ENCODE peak calls at places on chromosomes 16 and 17, in nine cellular contexts. J, T, C, X, H, V, W, G and F are unnamed samples.

GRCh38 chr17:2181206-2181983 is 122.2 kb downstream of the SMG6 start:
- DNase-seq in J (peak; percentile 55), T (no peak), C (no peak), X (no peak), H (peak; percentile 60), V (no peak), W (no peak), G (peak; percentile 84), F (peak; percentile 25)

GRCh38 chr16:3646348-3646920 is 8.1 kb upstream of the DNASE1 start:
- DNase-seq in J (peak; percentile 57), T (no peak), C (no peak), X (no peak), H (no peak), V (no peak), W (no peak), G (no peak), F (no peak)

GRCh38 chr16:55390838-55391237 is 66.8 kb downstream of the IRX6 start:
- DNase-seq in J (no peak), T (no peak), C (no peak), X (peak; percentile 95), H (no peak), V (no peak), W (no peak), G (no peak), F (no peak)

GRCh38 chr17:82536220-82537201 is 17.0 kb downstream of the FOXK2 start:
- DNase-seq in J (peak; percentile 78), T (peak; percentile 54), C (no peak), X (peak; percentile 76), H (no peak), V (peak; percentile 66), W (no peak), G (peak; percentile 47), F (no peak)

GRCh38 chr16:10879681-10880589 is 2.9 kb downstream of the CIITA start:
- DNase-seq in J (no peak), T (no peak), C (no peak), X (no peak), H (no peak), V (no peak), W (no peak), G (no peak), F (no peak)

GRCh38 chr17:32909787-32910369 is 18.1 kb upstream of the TMEM98 start:
- DNase-seq in J (peak; percentile 85), T (peak; percentile 71), C (peak; percentile 38), X (peak; percentile 65), H (no peak), V (peak; percentile 44), W (peak; percentile 15), G (peak; percentile 87), F (peak; percentile 90)

GRCh38 chr16:89598199-89598598 is 15.2 kb upstream of the DPEP1 start:
- DNase-seq in J (no peak), T (no peak), C (no peak), X (no peak), H (no peak), V (no peak), W (no peak), G (peak; percentile 37), F (peak; percentile 48)

GRCh38 chr16:11165894-11166665 is 89.9 kb downstream of the SOCS1 start:
- DNase-seq in J (no peak), T (no peak), C (no peak), X (no peak), H (no peak), V (no peak), W (no peak), G (no peak), F (no peak)

GRCh38 chr17:49996495-49997255 is 1.7 kb upstream of the DLX3 start:
- DNase-seq in J (no peak), T (peak; percentile 95), C (peak; percentile 61), X (peak; percentile 36), H (no peak), V (no peak), W (peak; percentile 63), G (peak; percentile 80), F (peak; percentile 64)
- H3K27me3 ChIP-seq in J (peaks cover 15% of the 10 kb centered on the region), T (peaks cover 79% of the 10 kb centered on the region), C (peaks cover 72% of the 10 kb centered on the region), X (peaks cover 13% of the 10 kb centered on the region), H (peaks cover 32% of the 10 kb centered on the region), V (peaks cover 41% of the 10 kb centered on the region), W (peaks cover 84% of the 10 kb centered on the region), G (peaks cover 86% of the 10 kb centered on the region), F (peaks cover 95% of the 10 kb centered on the region)

GRCh38 chr17:72594248-72594647 is 473.4 kb downstream of the SOX9 start:
- DNase-seq in J (no peak), T (no peak), C (no peak), X (no peak), H (no peak), V (no peak), W (no peak), G (no peak), F (peak; percentile 61)

GRCh38 chr17:72592967-72593325 is 472.1 kb downstream of the SOX9 start:
- DNase-seq in J (no peak), T (no peak), C (no peak), X (no peak), H (no peak), V (no peak), W (no peak), G (no peak), F (no peak)

GRCh38 chr17:72591500-72592241 is 470.9 kb downstream of the SOX9 start:
- DNase-seq in J (no peak), T (peak; percentile 78), C (no peak), X (no peak), H (no peak), V (no peak), W (no peak), G (peak; percentile 34), F (peak; percentile 58)

GRCh38 chr17:72590882-72591499 is 470.2 kb downstream of the SOX9 start:
- DNase-seq in J (no peak), T (no peak), C (no peak), X (no peak), H (no peak), V (no peak), W (no peak), G (no peak), F (no peak)

DNA sequence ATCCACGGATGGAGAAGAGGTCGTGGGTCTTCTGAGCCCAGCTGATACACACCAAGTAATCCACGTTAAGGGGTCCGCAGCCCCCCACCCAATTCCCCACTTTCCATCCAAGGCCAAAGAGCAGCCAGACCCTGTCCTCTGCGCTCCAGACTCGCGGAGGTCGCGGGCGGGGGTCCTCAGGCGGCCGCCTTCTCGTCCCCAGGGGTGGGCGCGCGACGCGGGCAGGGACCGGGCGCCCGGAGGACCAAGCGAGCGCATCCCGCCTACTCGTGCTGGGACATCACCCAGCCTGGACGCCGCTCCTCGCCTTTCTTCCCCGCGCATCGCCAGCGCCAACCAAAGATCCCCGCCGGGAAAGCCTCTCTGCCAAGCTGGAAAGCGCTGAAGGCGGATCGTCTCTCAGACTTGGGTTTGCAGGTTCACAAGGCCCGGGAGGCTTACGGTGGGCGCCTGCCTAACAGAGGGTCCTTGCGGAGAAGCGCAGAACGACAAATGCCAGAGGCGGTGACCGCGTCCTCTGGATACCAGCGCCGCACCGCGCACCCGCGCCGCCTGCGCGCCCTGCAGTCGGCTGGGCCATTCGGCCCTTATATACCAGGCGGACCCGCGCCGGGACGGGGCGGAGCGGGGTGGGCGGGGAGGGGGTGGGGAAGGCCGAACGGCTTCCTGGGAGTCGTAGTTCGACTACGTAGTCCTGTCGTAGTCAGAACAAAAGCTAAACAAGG is 471.6 kb downstream of the SOX9 start:
- DNase-seq in J (peak; percentile 62), T (peak; percentile 99), C (peak; percentile 22), X (peak; percentile 51), H (no peak), V (no peak), W (peak; percentile 31), G (peak; percentile 87), F (peak; percentile 86)
- H3K27me3 ChIP-seq in J (no peaks in the 10 kb centered on the region), T (no peaks in the 10 kb centered on the region), C (peaks cover 3% of the 10 kb centered on the region), X (peaks cover 16% of the 10 kb centered on the region), H (no peaks in the 10 kb centered on the region), V (no peaks in the 10 kb centered on the region), W (peaks cover 25% of the 10 kb centered on the region), G (peaks cover 19% of the 10 kb centered on the region), F (peaks cover 44% of the 10 kb centered on the region)

GRCh38 chr16:68771922-68772681 is 35.0 kb downstream of the CDH1 start:
- DNase-seq in J (no peak), T (peak; percentile 56), C (no peak), X (no peak), H (no peak), V (no peak), W (no peak), G (no peak), F (no peak)

GRCh38 chr16:68778551-68779231 is 41.6 kb downstream of the CDH1 start:
- DNase-seq in J (peak; percentile 84), T (no peak), C (no peak), X (no peak), H (no peak), V (no peak), W (no peak), G (peak; percentile 15), F (peak; percentile 83)

GRCh38 chr16:68770671-68771070 is 33.6 kb downstream of the CDH1 start:
- DNase-seq in J (no peak), T (peak; percentile 81), C (no peak), X (no peak), H (no peak), V (no peak), W (no peak), G (peak; percentile 23), F (no peak)

GRCh38 chr16:68776821-68777485 is 39.9 kb downstream of the CDH1 start:
- DNase-seq in J (no peak), T (no peak), C (no peak), X (no peak), H (no peak), V (no peak), W (no peak), G (no peak), F (no peak)

DNA sequence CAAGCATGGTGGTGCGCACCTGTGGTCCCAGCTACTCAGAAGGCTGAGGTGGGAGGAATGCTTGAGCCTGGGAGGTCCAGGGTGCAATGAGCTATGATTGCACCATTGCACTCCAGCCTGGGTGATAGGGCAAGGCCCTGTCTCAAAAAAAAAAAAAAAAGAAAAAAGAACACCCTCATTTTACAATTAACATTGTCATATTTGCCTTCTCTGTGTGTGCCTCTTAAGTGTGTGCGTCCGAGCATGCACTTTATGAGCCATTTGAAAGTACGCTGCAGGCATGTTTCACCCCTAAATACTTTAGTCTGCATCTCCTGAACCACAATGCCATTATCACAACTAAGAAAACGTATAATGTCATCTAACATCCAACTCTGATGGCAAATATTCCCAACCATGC is 37.9 kb downstream of the CDH1 start:
- DNase-seq in J (no peak), T (no peak), C (no peak), X (no peak), H (no peak), V (no peak), W (no peak), G (no peak), F (no peak)
- H3K27me3 ChIP-seq in J (no peaks in the 10 kb centered on the region), T (no peaks in the 10 kb centered on the region), C (no peaks in the 10 kb centered on the region), X (no peaks in the 10 kb centered on the region), H (no peaks in the 10 kb centered on the region), V (peaks cover 10% of the 10 kb centered on the region), W (no peaks in the 10 kb centered on the region), G (no peaks in the 10 kb centered on the region), F (no peaks in the 10 kb centered on the region)

GRCh38 chr17:35374766-35375344 is 1.4 kb upstream of the SLFN11 start:
- DNase-seq in J (no peak), T (no peak), C (no peak), X (no peak), H (no peak), V (no peak), W (no peak), G (no peak), F (no peak)

GRCh38 chr17:35373532-35373983 is at the start of gene SLFN11:
- DNase-seq in J (peak; percentile 17), T (peak; percentile 12), C (peak; percentile 86), X (peak; percentile 89), H (peak; percentile 79), V (peak; percentile 67), W (peak; percentile 62), G (no peak), F (peak; percentile 55)

GRCh38 chr17:35373984-35374765 is 754 bp upstream of the SLFN11 start:
- DNase-seq in J (peak; percentile 12), T (peak; percentile 34), C (peak; percentile 36), X (peak; percentile 23), H (no peak), V (no peak), W (no peak), G (peak; percentile 17), F (peak; percentile 54)

GRCh38 chr17:35372846-35373531 is 432 bp downstream of the SLFN11 start:
- DNase-seq in J (no peak), T (peak; percentile 11), C (peak; percentile 35), X (peak; percentile 29), H (no peak), V (no peak), W (no peak), G (no peak), F (peak; percentile 57)

DNA sequence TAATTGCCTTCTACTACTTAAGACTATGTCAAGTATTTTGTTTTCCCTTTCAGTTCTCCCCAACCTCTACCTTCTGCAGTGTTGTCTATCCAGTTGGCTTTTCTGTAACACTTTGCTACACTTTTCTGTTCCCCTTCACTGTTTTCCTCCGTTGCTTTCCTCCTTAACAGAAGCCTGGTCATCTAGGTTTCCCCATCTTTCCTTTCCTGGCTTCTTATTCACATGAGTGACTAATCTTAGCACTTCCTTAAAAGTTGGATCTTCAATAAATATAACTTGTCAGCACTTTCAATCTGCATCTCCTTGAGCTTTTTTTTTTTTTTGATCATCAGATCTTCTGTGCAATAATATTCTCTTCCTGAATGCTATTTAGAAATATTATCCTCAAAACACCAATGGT is 2.8 kb upstream of the SLFN11 start:
- DNase-seq in J (peak; percentile 47), T (no peak), C (no peak), X (no peak), H (no peak), V (no peak), W (no peak), G (no peak), F (no peak)
- H3K27me3 ChIP-seq in J (peaks cover 12% of the 10 kb centered on the region), T (peaks cover 41% of the 10 kb centered on the region), C (no peaks in the 10 kb centered on the region), X (no peaks in the 10 kb centered on the region), H (no peaks in the 10 kb centered on the region), V (no peaks in the 10 kb centered on the region), W (no peaks in the 10 kb centered on the region), G (peaks cover 77% of the 10 kb centered on the region), F (peaks cover 90% of the 10 kb centered on the region)